ENCODE peak calls at places on chromosomes 1 and 21, in four cellular contexts. T is suprapubic skin, C is dorsolateral prefrontal cortex, Y is IMR-90. I is an unnamed sample.

GRCh38 chr1:10074059-10074854 is 41.5 kb downstream of the UBE4B start:
- DNase-seq in Y (peak; percentile 98), T (no peak), C (no peak), I (peak; percentile 99)

GRCh38 chr1:6409053-6409452 is 10.7 kb downstream of the HES2 start:
- DNase-seq in T (no peak), C (no peak), Y (no peak), I (no peak)

GRCh38 chr1:76035053-76035452 is 39.5 kb upstream of the ST6GALNAC3 start:
- DNase-seq in Y (peak; percentile 4), T (no peak), C (no peak), I (peak; percentile 17)

GRCh38 chr1:121587777-121588176 is 403.0 kb downstream of the SRGAP2C start:
- DNase-seq in Y (no peak), C (no peak), T (no peak), I (peak; percentile 0)

GRCh38 chr1:162007485-162007884 is 16.2 kb downstream of the OLFML2B start:
- DNase-seq in C (no peak), Y (no peak), T (no peak), I (no peak)

GRCh38 chr1:234412830-234413229 is 39.6 kb downstream of the COA6 start:
- DNase-seq in T (no peak), Y (no peak), C (no peak), I (no peak)

GRCh38 chr1:226355679-226356583 is 47.0 kb upstream of the LIN9 start:
- DNase-seq in T (no peak), Y (no peak), C (peak; percentile 70), I (no peak)

GRCh38 chr1:41493117-41493536 is 8.6 kb upstream of the EDN2 start:
- DNase-seq in C (no peak), T (no peak), Y (peak; percentile 95), I (peak; percentile 91)

GRCh38 chr21:30646904-30647303 is 4.2 kb downstream of the KRTAP20-3 start:
- DNase-seq in C (no peak), T (no peak), Y (no peak), I (no peak)

GRCh38 chr1:183100575-183100974 is 77.4 kb downstream of the LAMC1 start:
- DNase-seq in C (no peak), Y (no peak), T (no peak), I (no peak)

GRCh38 chr1:18670267-18670910 is 39.7 kb downstream of the PAX7 start:
- DNase-seq in C (no peak), Y (no peak), T (no peak), I (no peak)

GRCh38 chr1:154698320-154699096 is 90.5 kb upstream of the ADAR start:
- DNase-seq in T (no peak), C (no peak), Y (no peak), I (no peak)

GRCh38 chr1:153958111-153958960 is at the start of gene CRTC2:
- DNase-seq in Y (peak; percentile 98), C (peak; percentile 100), T (peak; percentile 99), I (peak; percentile 98)

GRCh38 chr21:23936224-23936623 is 1671.1 kb downstream of the MRPL39 start:
- DNase-seq in Y (peak; percentile 48), T (no peak), C (no peak), I (no peak)

GRCh38 chr1:234927968-234928635 is 200.5 kb downstream of the TOMM20 start:
- DNase-seq in C (no peak), T (no peak), Y (no peak), I (no peak)

GRCh38 chr1:52727114-52727586 is 897 bp downstream of the ZYG11B start:
- DNase-seq in T (no peak), Y (no peak), C (no peak), I (no peak)

GRCh38 chr1:93631626-93632365 is 49.8 kb downstream of the BCAR3 start:
- DNase-seq in T (no peak), C (no peak), Y (no peak), I (no peak)

GRCh38 chr1:111723091-111723806 is 15.9 kb downstream of the INKA2 start:
- DNase-seq in Y (no peak), T (no peak), C (no peak), I (no peak)

GRCh38 chr1:175373786-175374623 is 181.4 kb upstream of the KIAA0040 start:
- DNase-seq in C (peak; percentile 22), T (no peak), Y (no peak), I (peak; percentile 1)

GRCh38 chr1:17342014-17342441 is 30.0 kb upstream of the PADI6 start:
- DNase-seq in T (no peak), Y (no peak), C (no peak), I (no peak)

GRCh38 chr1:207393610-207394009 is 60.5 kb upstream of the CR2 start:
- DNase-seq in T (no peak), C (no peak), Y (peak; percentile 91), I (peak; percentile 95)

GRCh38 chr1:116131866-116132605 is 20.8 kb downstream of the MAB21L3 start:
- DNase-seq in Y (no peak), C (no peak), T (no peak), I (no peak)

GRCh38 chr21:33219961-33220360 is 9.8 kb upstream of the IFNAR2 start:
- DNase-seq in C (no peak), T (no peak), Y (no peak), I (no peak)

GRCh38 chr1:201778279-201779023 is 50.5 kb upstream of the IPO9 start:
- DNase-seq in C (no peak), T (no peak), Y (no peak), I (no peak)

GRCh38 chr1:43348809-43349593 is 9.8 kb upstream of the CDC20 start:
- DNase-seq in T (peak; percentile 91), Y (no peak), C (peak; percentile 88), I (peak; percentile 46)

GRCh38 chr1:157703981-157704380 is 3.4 kb upstream of the FCRL3 start:
- DNase-seq in T (no peak), Y (no peak), C (no peak), I (no peak)

GRCh38 chr1:222463059-222463730 is 84.7 kb downstream of the HHIPL2 start:
- DNase-seq in T (no peak), Y (no peak), C (no peak), I (no peak)

GRCh38 chr1:53187371-53187770 is 9.3 kb upstream of the CPT2 start:
- DNase-seq in C (no peak), Y (no peak), T (no peak), I (no peak)

GRCh38 chr1:224619209-224619608 is 3.1 kb downstream of the CNIH3 start:
- DNase-seq in T (no peak), C (no peak), Y (no peak), I (no peak)

GRCh38 chr1:177959793-177960515 is 9.9 kb downstream of the SEC16B start:
- DNase-seq in C (no peak), T (no peak), Y (peak; percentile 68), I (peak; percentile 40)

GRCh38 chr1:116483481-116484309 is 87.1 kb downstream of the CD58 start:
- DNase-seq in T (no peak), C (peak; percentile 54), Y (peak; percentile 5), I (no peak)

GRCh38 chr1:92707292-92707691 is 77.6 kb downstream of the EVI5 start:
- DNase-seq in C (no peak), Y (no peak), T (no peak), I (no peak)

GRCh38 chr21:28479660-28480059 is 513.0 kb downstream of the LTN1 start:
- DNase-seq in T (no peak), Y (no peak), C (no peak), I (no peak)

GRCh38 chr1:219296430-219296850 is 122.8 kb downstream of the LYPLAL1 start:
- DNase-seq in T (no peak), Y (peak; percentile 68), C (no peak), I (no peak)

GRCh38 chr1:38624341-38625039 is 235.1 kb downstream of the RRAGC start:
- DNase-seq in Y (no peak), T (no peak), C (peak; percentile 7), I (no peak)

GRCh38 chr1:151146072-151146415 is 387 bp downstream of the SEMA6C start:
- DNase-seq in T (no peak), C (no peak), Y (no peak), I (no peak)

DNA sequence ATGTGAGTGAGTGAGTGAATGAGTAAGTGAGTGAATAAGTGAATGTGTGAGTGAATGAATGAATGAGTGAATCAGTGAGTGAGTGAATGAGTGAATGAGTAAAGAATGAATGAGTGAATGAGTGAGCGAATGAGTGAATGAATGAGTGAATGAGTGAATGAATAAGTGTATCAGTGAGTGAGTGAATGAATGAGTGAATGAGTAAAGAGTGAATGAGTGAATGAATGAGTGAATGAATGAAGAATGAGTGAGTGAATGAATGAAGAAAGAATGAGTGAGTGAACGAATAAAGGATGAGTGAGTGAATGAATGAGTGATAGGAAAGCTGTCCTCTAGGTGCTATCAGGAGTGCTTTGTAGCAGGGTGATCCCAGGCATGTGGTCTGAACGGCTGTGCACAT is 35.7 kb downstream of the CFAP74 start:
- DNase-seq in C (no peak), Y (no peak), T (no peak), I (no peak)
- H3K27me3 ChIP-seq in C (no peaks in the 10 kb centered on the region), Y (peaks cover 22% of the 10 kb centered on the region), T (peaks cover 46% of the 10 kb centered on the region), I (no peaks in the 10 kb centered on the region)

DNA sequence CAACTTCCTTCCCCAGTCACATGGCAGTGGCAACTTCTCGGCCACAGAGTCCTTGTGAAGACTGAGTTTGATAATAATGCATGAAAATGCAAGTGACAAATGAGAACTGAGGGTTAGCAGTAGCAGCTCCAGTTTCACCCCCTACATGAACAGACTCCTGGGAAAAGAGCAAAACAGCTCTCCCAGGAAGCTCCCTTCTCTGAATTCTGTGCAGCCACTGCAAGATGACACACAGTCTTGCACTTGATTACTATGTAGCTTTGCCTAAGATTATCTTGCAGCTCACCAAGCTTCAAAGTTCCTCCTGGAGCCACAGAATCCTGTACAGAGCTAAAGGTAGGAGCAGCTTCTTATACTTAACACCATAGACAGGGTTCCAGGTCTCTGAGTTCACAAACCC is 4.6 kb downstream of the PGBD5 start:
- DNase-seq in T (no peak), C (no peak), Y (no peak), I (no peak)
- H3K27me3 ChIP-seq in T (peaks cover 54% of the 10 kb centered on the region), C (no peaks in the 10 kb centered on the region), Y (peaks cover 30% of the 10 kb centered on the region), I (peaks cover 38% of the 10 kb centered on the region)

GRCh38 chr1:50975436-50975835 is 5.4 kb downstream of the CDKN2C start:
- DNase-seq in T (no peak), C (no peak), Y (no peak), I (no peak)
- H3K27me3 ChIP-seq in T (no peaks in the 10 kb centered on the region), C (no peaks in the 10 kb centered on the region), Y (no peaks in the 10 kb centered on the region), I (no peaks in the 10 kb centered on the region)

DNA sequence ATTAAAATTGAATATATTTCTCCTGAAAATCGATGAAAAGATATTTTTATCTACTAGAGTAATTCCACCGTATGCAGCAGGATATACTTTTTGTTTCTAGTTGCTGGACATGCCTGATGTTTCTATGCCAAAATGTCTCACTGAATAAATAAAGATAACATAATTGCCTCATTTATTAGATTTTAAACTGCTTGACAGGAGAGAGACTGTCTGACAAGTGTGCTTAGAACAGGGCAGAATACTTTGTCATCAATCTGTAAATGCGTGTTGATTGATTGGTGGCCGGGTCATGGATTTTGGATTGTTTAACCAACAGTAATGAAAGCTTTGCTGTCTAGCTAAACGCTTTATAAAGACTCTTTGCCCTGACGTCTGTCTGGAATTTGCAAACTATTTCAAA is 339.0 kb downstream of the CHRM3 start:
- DNase-seq in C (no peak), Y (no peak), T (no peak), I (no peak)
- H3K27me3 ChIP-seq in C (no peaks in the 10 kb centered on the region), Y (no peaks in the 10 kb centered on the region), T (no peaks in the 10 kb centered on the region), I (no peaks in the 10 kb centered on the region)

GRCh38 chr1:2024451-2024850 is 5.3 kb downstream of the GABRD start:
- DNase-seq in T (no peak), Y (no peak), C (no peak), I (no peak)

GRCh38 chr1:2024887-2025286 is 5.7 kb downstream of the GABRD start:
- DNase-seq in Y (no peak), T (no peak), C (no peak), I (no peak)

GRCh38 chr1:2027961-2028583 is 8.9 kb downstream of the GABRD start:
- DNase-seq in C (no peak), Y (no peak), T (no peak), I (no peak)

GRCh38 chr1:2023187-2023586 is 4.0 kb downstream of the GABRD start:
- DNase-seq in T (no peak), C (no peak), Y (no peak), I (no peak)

GRCh38 chr1:2025491-2025981 is 6.4 kb downstream of the GABRD start:
- DNase-seq in C (peak; percentile 43), T (no peak), Y (no peak), I (no peak)
- H3K27me3 ChIP-seq in C (peaks cover 12% of the 10 kb centered on the region), T (peaks cover 57% of the 10 kb centered on the region), Y (peaks cover 56% of the 10 kb centered on the region), I (peaks cover 20% of the 10 kb centered on the region)